ENCODE peak calls at places on chromosomes 7 and 10, in ten cellular contexts. Y is H1, M is GM23338, R is HCT116, J is Panc1, K is stomach, F is suprapubic skin, H is endothelial cell of umbilical vein, W is sigmoid colon, X is HepG2. U is an unnamed sample.

GRCh38 chr7:12714436-12714737 is 27.0 kb downstream of the ARL4A start:
- DNase-seq in J (no peak), K (no peak), F (no peak), M (no peak), X (no peak), W (no peak), Y (no peak), R (no peak), H (no peak), U (no peak)

GRCh38 chr7:75734586-75735047 is 4.1 kb downstream of the HIP1 start:
- DNase-seq in F (no peak), Y (no peak), W (no peak), K (no peak), X (peak), R (no peak), J (no peak), M (no peak), H (no peak), U (no peak)

GRCh38 chr7:92584953-92585352 is 5.2 kb downstream of the FAM133B start:
- DNase-seq in J (no peak), M (peak), H (peak), K (no peak), W (no peak), F (no peak), R (no peak), Y (no peak), X (peak), U (no peak)

GRCh38 chr10:124569623-124570470 is 108.2 kb downstream of the LHPP start:
- DNase-seq in K (no peak), R (no peak), Y (no peak), W (peak), H (no peak), F (no peak), X (no peak), M (no peak), J (no peak), U (no peak)

GRCh38 chr7:98617960-98618418 is 904 bp downstream of the NPTX2 start:
- DNase-seq in R (no peak), F (no peak), Y (no peak), H (no peak), W (no peak), J (no peak), M (peak), K (no peak), X (no peak), U (no peak)

GRCh38 chr7:68691261-68692216 is 906.7 kb upstream of the AUTS2 start:
- DNase-seq in W (no peak), Y (no peak), J (no peak), F (no peak), K (no peak), H (no peak), X (no peak), M (no peak), R (no peak), U (no peak)

GRCh38 chr10:3427846-3428442 is 255.4 kb upstream of the PITRM1 start:
- DNase-seq in Y (no peak), J (no peak), X (no peak), R (no peak), F (no peak), W (no peak), K (no peak), H (no peak), M (no peak), U (no peak)

GRCh38 chr10:86290933-86291615 is 75.5 kb downstream of the GRID1 start:
- DNase-seq in J (no peak), X (no peak), F (peak), W (peak), K (peak), Y (no peak), H (no peak), R (no peak), M (no peak), U (no peak)

GRCh38 chr10:20975236-20975635 is 78.1 kb upstream of the NEBL start:
- DNase-seq in J (no peak), H (no peak), K (no peak), X (no peak), M (no peak), W (no peak), Y (no peak), R (no peak), F (no peak), U (no peak)

GRCh38 chr10:107814865-107815487 is 650.5 kb upstream of the SORCS1 start:
- DNase-seq in H (no peak), J (peak), M (peak), F (no peak), R (no peak), K (peak), W (peak), Y (peak), X (peak), U (no peak)

GRCh38 chr7:82443044-82443800 is at the start of gene CACNA2D1:
- DNase-seq in J (peak), Y (no peak), X (no peak), R (no peak), K (peak), M (peak), W (peak), F (no peak), H (peak), U (peak)

GRCh38 chr7:130047801-130048200 is 3.4 kb downstream of the ZC3HC1 start:
- DNase-seq in F (no peak), K (no peak), R (no peak), Y (no peak), X (no peak), J (no peak), M (no peak), W (no peak), H (no peak), U (no peak)

GRCh38 chr7:87474046-87474445 is 1.4 kb downstream of the ABCB4 start:
- DNase-seq in X (no peak), K (no peak), J (no peak), W (no peak), R (no peak), M (no peak), Y (no peak), F (no peak), H (no peak), U (no peak)

DNA sequence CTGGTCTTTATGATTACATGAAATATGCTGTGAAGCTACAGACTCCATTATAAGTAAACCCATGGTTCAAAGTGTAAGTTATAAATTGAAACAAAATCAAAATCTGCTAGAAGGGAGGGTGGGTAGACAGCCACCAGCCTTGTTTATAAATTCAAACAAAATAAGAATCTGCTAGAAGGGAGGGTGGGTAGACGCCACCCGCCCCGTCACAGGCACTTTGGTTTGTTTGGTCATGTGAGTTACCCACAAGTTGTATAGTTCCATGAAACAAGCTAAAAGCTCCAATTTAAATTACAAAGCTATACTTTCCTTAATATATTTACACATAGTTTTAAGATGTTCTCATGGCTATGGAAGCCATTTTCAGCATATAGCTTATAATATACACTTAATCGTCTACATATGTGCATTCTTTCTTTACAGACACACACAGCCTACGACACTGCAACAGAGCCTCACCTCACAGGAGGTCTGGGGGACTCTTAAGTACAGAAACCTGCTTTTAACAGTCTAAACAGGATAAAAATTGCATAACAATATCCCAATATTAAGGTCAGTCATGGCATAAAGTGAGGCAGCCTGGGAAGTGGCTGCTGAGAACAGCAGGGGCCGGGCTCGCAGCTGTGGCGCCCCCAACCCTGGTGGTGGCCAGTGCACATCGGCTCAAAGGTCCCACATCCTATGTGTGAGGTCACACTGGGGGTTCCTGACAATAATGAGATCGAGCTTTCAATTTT is 28.0 kb upstream of the NCAPG2 start:
- DNase-seq in H (no peak), J (no peak), W (no peak), X (no peak), K (no peak), R (no peak), F (no peak), M (peak), Y (no peak), U (no peak)
- TF ChIP-seq CTCF in H (no peak), J (no peak), W (no peak), X (no peak), K (no peak), R (no peak), F (no peak), M (peak), Y (peak), U (no peak)

GRCh38 chr10:110901954-110902819 is 16.8 kb downstream of the BBIP1 start:
- DNase-seq in J (no peak), K (no peak), Y (no peak), W (peak), M (no peak), X (no peak), R (peak), F (no peak), H (no peak), U (no peak)
- TF ChIP-seq POLR2AphosphoS5 in J (no peak), K (no peak), Y (no peak), W (peak), M (no peak), X (no peak), R (peak), F (peak), H (no peak), U (no peak)

GRCh38 chr10:14200645-14201534 is 129.8 kb downstream of the FRMD4A start:
- DNase-seq in K (no peak), W (no peak), X (no peak), M (peak), R (no peak), H (no peak), F (no peak), J (no peak), Y (no peak), U (no peak)
- TF ChIP-seq CTCF in K (no peak), W (no peak), X (peak), M (peak), R (peak), H (peak), F (no peak), J (peak), Y (peak), U (no peak)

GRCh38 chr7:95589766-95590165 is 6.5 kb downstream of the PDK4 start:
- DNase-seq in R (no peak), J (no peak), H (no peak), K (no peak), Y (no peak), F (no peak), X (no peak), M (no peak), W (no peak), U (no peak)
- TF ChIP-seq POLR2AphosphoS5 in R (no peak), J (no peak), H (no peak), K (peak), Y (no peak), F (no peak), X (no peak), M (no peak), W (no peak), U (no peak)

DNA sequence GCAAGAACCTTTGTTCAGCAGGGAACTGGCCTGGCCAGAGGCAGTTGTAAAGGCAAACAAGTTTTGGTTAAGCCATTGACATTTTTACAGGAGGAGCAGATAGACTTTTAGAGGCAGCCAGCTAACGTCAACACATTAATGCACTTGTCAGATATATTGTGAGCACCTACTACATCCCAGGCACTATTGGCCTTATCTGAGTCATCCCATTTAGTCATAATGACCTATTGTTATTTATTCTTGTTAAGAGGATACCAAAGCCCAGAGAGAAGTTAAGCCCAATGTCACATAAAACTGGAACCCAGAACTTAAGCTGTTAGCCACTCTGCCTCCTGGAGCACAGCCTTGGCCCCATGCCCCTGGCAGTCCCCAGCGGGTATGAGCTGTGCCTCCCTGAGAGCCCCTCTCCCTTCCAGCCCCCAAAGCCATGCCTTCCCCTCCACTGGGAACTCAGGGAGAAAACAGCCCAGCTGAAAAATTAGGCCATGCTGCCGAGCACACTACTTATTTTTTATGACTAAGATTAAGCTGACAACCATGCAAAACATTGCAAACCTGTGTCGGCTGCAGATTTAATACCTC is 32.7 kb upstream of the TRIM8 start:
- DNase-seq in R (no peak), F (no peak), H (peak), Y (no peak), J (no peak), K (no peak), X (no peak), M (no peak), W (peak), U (no peak)
- TF ChIP-seq CTCF in R (no peak), F (no peak), H (no peak), Y (no peak), J (no peak), K (no peak), X (no peak), M (no peak), W (no peak), U (no peak)

DNA sequence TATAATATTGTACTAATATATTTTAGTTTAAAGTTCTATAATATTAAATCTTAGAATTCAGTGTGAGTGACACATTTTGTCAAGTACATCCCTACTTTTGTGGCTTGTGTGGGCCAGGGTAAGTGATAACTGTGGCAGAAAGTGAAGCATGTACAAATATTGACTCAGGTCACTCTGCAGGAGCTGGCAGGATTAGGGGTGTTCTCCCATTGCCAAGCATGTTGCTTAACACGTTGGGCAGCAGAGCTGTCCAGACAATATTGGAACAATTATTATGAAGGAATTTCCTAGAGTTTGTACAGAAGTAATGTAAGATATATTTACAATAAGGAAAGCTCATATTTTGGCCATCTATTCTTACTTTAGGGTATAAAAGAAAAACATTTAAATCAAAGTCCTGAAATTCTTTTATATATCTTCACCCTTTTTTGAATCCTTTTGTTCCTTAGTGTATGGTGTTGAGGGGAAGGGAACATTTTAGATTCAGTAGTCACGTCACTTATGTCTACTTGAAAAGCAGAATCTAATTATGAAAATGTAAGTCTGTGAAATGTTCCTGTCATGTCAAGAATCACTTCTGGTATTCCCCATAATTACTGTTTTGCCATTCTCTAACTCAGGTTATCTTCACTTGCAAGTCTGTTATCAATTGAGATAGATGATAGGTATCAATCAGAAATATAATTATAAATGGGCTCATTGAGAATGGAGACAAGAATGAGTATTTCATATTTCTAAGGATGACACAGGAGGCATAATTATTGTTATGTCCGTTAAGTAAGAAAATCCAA is 4.1 kb downstream of the HDAC9 start:
- DNase-seq in M (no peak), K (peak), W (no peak), F (no peak), J (no peak), R (no peak), Y (no peak), X (no peak), H (no peak), U (peak)
- TF ChIP-seq POLR2AphosphoS5 in M (no peak), K (no peak), W (no peak), F (no peak), J (no peak), R (no peak), Y (no peak), X (no peak), H (no peak), U (peak)

GRCh38 chr7:116988363-116988989 is 35.2 kb downstream of the ST7 start:
- DNase-seq in M (no peak), H (peak), X (no peak), J (no peak), K (no peak), F (no peak), R (no peak), Y (no peak), W (no peak), U (no peak)
- TF ChIP-seq CTCF in M (no peak), H (no peak), X (no peak), J (peak), K (no peak), F (peak), R (no peak), Y (no peak), W (peak), U (peak)

U was measured in prostate gland.